ENCODE peak calls at places on chromosomes 5 and 9, in ten cellular contexts. One of them, this sample, is unnamed.

GRCh38 chr9:36213989-36214388 is 23.3 kb downstream of the CLTA start:
- DNase-seq in CD4-positive, CD25-positive, alpha-beta regulatory T cell: no peak
- DNase-seq in HCT116: no peak
- DNase-seq in tibial artery: peak; percentile 70
- DNase-seq in Panc1: no peak
- DNase-seq in caudate nucleus: no peak
- DNase-seq in substantia nigra: no peak
- DNase-seq in testis: no peak
- DNase-seq in A549: no peak
- DNase-seq in OCI-LY7: no peak
- DNase-seq in this sample: no peak

GRCh38 chr5:35478856-35479682 is 138.6 kb upstream of the SPEF2 start:
- DNase-seq in substantia nigra: no peak
- DNase-seq in tibial artery: no peak
- DNase-seq in Panc1: no peak
- DNase-seq in testis: no peak
- DNase-seq in OCI-LY7: peak; percentile 41
- DNase-seq in A549: no peak
- DNase-seq in CD4-positive, CD25-positive, alpha-beta regulatory T cell: no peak
- DNase-seq in HCT116: no peak
- DNase-seq in caudate nucleus: no peak
- DNase-seq in this sample: no peak

GRCh38 chr9:92035687-92036410 is 79.4 kb downstream of the SPTLC1 start:
- DNase-seq in testis: no peak
- DNase-seq in substantia nigra: no peak
- DNase-seq in HCT116: no peak
- DNase-seq in OCI-LY7: no peak
- DNase-seq in tibial artery: no peak
- DNase-seq in A549: no peak
- DNase-seq in CD4-positive, CD25-positive, alpha-beta regulatory T cell: no peak
- DNase-seq in Panc1: no peak
- DNase-seq in caudate nucleus: no peak
- DNase-seq in this sample: no peak

GRCh38 chr5:109705596-109705995 is 15.9 kb downstream of the MAN2A1 start:
- DNase-seq in A549: no peak
- DNase-seq in substantia nigra: no peak
- DNase-seq in OCI-LY7: no peak
- DNase-seq in Panc1: no peak
- DNase-seq in tibial artery: no peak
- DNase-seq in CD4-positive, CD25-positive, alpha-beta regulatory T cell: no peak
- DNase-seq in HCT116: no peak
- DNase-seq in testis: no peak
- DNase-seq in caudate nucleus: no peak
- DNase-seq in this sample: no peak

GRCh38 chr5:94276751-94277150 is 341.7 kb downstream of the KIAA0825 start:
- DNase-seq in OCI-LY7: no peak
- DNase-seq in testis: no peak
- DNase-seq in Panc1: no peak
- DNase-seq in A549: no peak
- DNase-seq in caudate nucleus: no peak
- DNase-seq in tibial artery: no peak
- DNase-seq in HCT116: no peak
- DNase-seq in substantia nigra: no peak
- DNase-seq in CD4-positive, CD25-positive, alpha-beta regulatory T cell: no peak
- DNase-seq in this sample: no peak

GRCh38 chr5:116557669-116558271 is 16.9 kb downstream of the SEMA6A start:
- DNase-seq in substantia nigra: no peak
- DNase-seq in OCI-LY7: peak; percentile 16
- DNase-seq in caudate nucleus: no peak
- DNase-seq in CD4-positive, CD25-positive, alpha-beta regulatory T cell: no peak
- DNase-seq in A549: peak; percentile 17
- DNase-seq in Panc1: no peak
- DNase-seq in testis: no peak
- DNase-seq in tibial artery: no peak
- DNase-seq in HCT116: no peak
- DNase-seq in this sample: no peak

GRCh38 chr5:135212361-135213033 is 178.5 kb upstream of the PITX1 start:
- DNase-seq in HCT116: no peak
- DNase-seq in A549: no peak
- DNase-seq in caudate nucleus: no peak
- DNase-seq in OCI-LY7: no peak
- DNase-seq in substantia nigra: no peak
- DNase-seq in tibial artery: peak; percentile 51
- DNase-seq in Panc1: no peak
- DNase-seq in CD4-positive, CD25-positive, alpha-beta regulatory T cell: no peak
- DNase-seq in testis: no peak
- DNase-seq in this sample: peak; percentile 60

GRCh38 chr9:136527721-136528710 is 17.8 kb downstream of the NOTCH1 start:
- DNase-seq in tibial artery: no peak
- DNase-seq in HCT116: no peak
- DNase-seq in OCI-LY7: no peak
- DNase-seq in substantia nigra: no peak
- DNase-seq in CD4-positive, CD25-positive, alpha-beta regulatory T cell: no peak
- DNase-seq in Panc1: no peak
- DNase-seq in A549: peak; percentile 48
- DNase-seq in caudate nucleus: no peak
- DNase-seq in testis: no peak
- DNase-seq in this sample: no peak

GRCh38 chr5:36059571-36060515 is 6.8 kb downstream of the UGT3A2 start:
- DNase-seq in A549: no peak
- DNase-seq in substantia nigra: no peak
- DNase-seq in testis: no peak
- DNase-seq in Panc1: no peak
- DNase-seq in HCT116: no peak
- DNase-seq in tibial artery: no peak
- DNase-seq in OCI-LY7: no peak
- DNase-seq in caudate nucleus: no peak
- DNase-seq in CD4-positive, CD25-positive, alpha-beta regulatory T cell: no peak
- DNase-seq in this sample: peak; percentile 82

GRCh38 chr5:145811834-145812625 is 23.1 kb downstream of the PRELID2 start:
- DNase-seq in CD4-positive, CD25-positive, alpha-beta regulatory T cell: no peak
- DNase-seq in Panc1: no peak
- DNase-seq in caudate nucleus: no peak
- DNase-seq in OCI-LY7: no peak
- DNase-seq in HCT116: no peak
- DNase-seq in tibial artery: no peak
- DNase-seq in A549: no peak
- DNase-seq in substantia nigra: peak; percentile 1
- DNase-seq in testis: peak; percentile 48
- DNase-seq in this sample: peak; percentile 29

GRCh38 chr5:34686762-34687268 is 30.7 kb downstream of the RAI14 start:
- DNase-seq in testis: peak; percentile 75
- DNase-seq in substantia nigra: no peak
- DNase-seq in A549: peak; percentile 71
- DNase-seq in tibial artery: peak; percentile 85
- DNase-seq in CD4-positive, CD25-positive, alpha-beta regulatory T cell: no peak
- DNase-seq in Panc1: peak; percentile 63
- DNase-seq in caudate nucleus: no peak
- DNase-seq in OCI-LY7: no peak
- DNase-seq in HCT116: peak; percentile 94
- DNase-seq in this sample: no peak

GRCh38 chr9:27292646-27293045 is 4.3 kb downstream of the EQTN start:
- DNase-seq in A549: no peak
- DNase-seq in caudate nucleus: no peak
- DNase-seq in substantia nigra: no peak
- DNase-seq in tibial artery: no peak
- DNase-seq in CD4-positive, CD25-positive, alpha-beta regulatory T cell: no peak
- DNase-seq in Panc1: no peak
- DNase-seq in OCI-LY7: no peak
- DNase-seq in HCT116: no peak
- DNase-seq in testis: no peak
- DNase-seq in this sample: no peak

GRCh38 chr9:35035851-35036701 is 36.3 kb downstream of the VCP start:
- DNase-seq in testis: peak; percentile 45
- DNase-seq in Panc1: no peak
- DNase-seq in substantia nigra: no peak
- DNase-seq in caudate nucleus: no peak
- DNase-seq in A549: no peak
- DNase-seq in tibial artery: peak; percentile 71
- DNase-seq in CD4-positive, CD25-positive, alpha-beta regulatory T cell: peak; percentile 19
- DNase-seq in HCT116: no peak
- DNase-seq in OCI-LY7: no peak
- DNase-seq in this sample: no peak

GRCh38 chr5:119315516-119315949 is 40.3 kb upstream of the TNFAIP8 start:
- DNase-seq in OCI-LY7: peak; percentile 81
- DNase-seq in tibial artery: no peak
- DNase-seq in HCT116: no peak
- DNase-seq in Panc1: no peak
- DNase-seq in caudate nucleus: no peak
- DNase-seq in CD4-positive, CD25-positive, alpha-beta regulatory T cell: no peak
- DNase-seq in substantia nigra: no peak
- DNase-seq in A549: peak; percentile 67
- DNase-seq in testis: peak; percentile 54
- DNase-seq in this sample: no peak

GRCh38 chr9:36997414-36997813 is 36.7 kb downstream of the PAX5 start:
- DNase-seq in tibial artery: no peak
- DNase-seq in A549: no peak
- DNase-seq in HCT116: no peak
- DNase-seq in substantia nigra: no peak
- DNase-seq in testis: no peak
- DNase-seq in OCI-LY7: no peak
- DNase-seq in Panc1: no peak
- DNase-seq in caudate nucleus: no peak
- DNase-seq in CD4-positive, CD25-positive, alpha-beta regulatory T cell: no peak
- DNase-seq in this sample: no peak

GRCh38 chr9:77816641-77817341 is 168.7 kb upstream of the GNA14 start:
- DNase-seq in A549: no peak
- DNase-seq in testis: no peak
- DNase-seq in OCI-LY7: no peak
- DNase-seq in substantia nigra: no peak
- DNase-seq in Panc1: no peak
- DNase-seq in HCT116: no peak
- DNase-seq in tibial artery: no peak
- DNase-seq in CD4-positive, CD25-positive, alpha-beta regulatory T cell: no peak
- DNase-seq in caudate nucleus: no peak
- DNase-seq in this sample: no peak

GRCh38 chr9:113542016-113542415 is 78.5 kb downstream of the RGS3 start:
- DNase-seq in OCI-LY7: no peak
- DNase-seq in substantia nigra: no peak
- DNase-seq in tibial artery: peak; percentile 49
- DNase-seq in testis: no peak
- DNase-seq in A549: no peak
- DNase-seq in caudate nucleus: no peak
- DNase-seq in Panc1: no peak
- DNase-seq in CD4-positive, CD25-positive, alpha-beta regulatory T cell: no peak
- DNase-seq in HCT116: no peak
- DNase-seq in this sample: no peak

GRCh38 chr5:1206521-1207412 is 5.4 kb downstream of the SLC6A19 start:
- DNase-seq in testis: no peak
- DNase-seq in HCT116: no peak
- DNase-seq in CD4-positive, CD25-positive, alpha-beta regulatory T cell: no peak
- DNase-seq in caudate nucleus: no peak
- DNase-seq in OCI-LY7: no peak
- DNase-seq in tibial artery: no peak
- DNase-seq in Panc1: no peak
- DNase-seq in A549: no peak
- DNase-seq in substantia nigra: no peak
- DNase-seq in this sample: no peak

GRCh38 chr9:131704195-131704983 is 35.5 kb downstream of the RAPGEF1 start:
- DNase-seq in tibial artery: no peak
- DNase-seq in HCT116: no peak
- DNase-seq in OCI-LY7: no peak
- DNase-seq in A549: no peak
- DNase-seq in Panc1: no peak
- DNase-seq in testis: no peak
- DNase-seq in caudate nucleus: no peak
- DNase-seq in substantia nigra: no peak
- DNase-seq in CD4-positive, CD25-positive, alpha-beta regulatory T cell: no peak
- DNase-seq in this sample: no peak
- H3K27ac ChIP-seq in tibial artery: no peak overlapping the region
- H3K27ac ChIP-seq in HCT116: no peak overlapping the region
- H3K27ac ChIP-seq in OCI-LY7: peak overlapping the region; percentile 49
- H3K27ac ChIP-seq in A549: peak overlapping the region; percentile 10
- H3K27ac ChIP-seq in Panc1: peak overlapping the region; percentile 54
- H3K27ac ChIP-seq in testis: no peak overlapping the region
- H3K27ac ChIP-seq in caudate nucleus: peak overlapping the region; percentile 54
- H3K27ac ChIP-seq in substantia nigra: no peak overlapping the region
- H3K27ac ChIP-seq in CD4-positive, CD25-positive, alpha-beta regulatory T cell: no peak overlapping the region
- H3K27ac ChIP-seq in this sample: no peak overlapping the region

DNA sequence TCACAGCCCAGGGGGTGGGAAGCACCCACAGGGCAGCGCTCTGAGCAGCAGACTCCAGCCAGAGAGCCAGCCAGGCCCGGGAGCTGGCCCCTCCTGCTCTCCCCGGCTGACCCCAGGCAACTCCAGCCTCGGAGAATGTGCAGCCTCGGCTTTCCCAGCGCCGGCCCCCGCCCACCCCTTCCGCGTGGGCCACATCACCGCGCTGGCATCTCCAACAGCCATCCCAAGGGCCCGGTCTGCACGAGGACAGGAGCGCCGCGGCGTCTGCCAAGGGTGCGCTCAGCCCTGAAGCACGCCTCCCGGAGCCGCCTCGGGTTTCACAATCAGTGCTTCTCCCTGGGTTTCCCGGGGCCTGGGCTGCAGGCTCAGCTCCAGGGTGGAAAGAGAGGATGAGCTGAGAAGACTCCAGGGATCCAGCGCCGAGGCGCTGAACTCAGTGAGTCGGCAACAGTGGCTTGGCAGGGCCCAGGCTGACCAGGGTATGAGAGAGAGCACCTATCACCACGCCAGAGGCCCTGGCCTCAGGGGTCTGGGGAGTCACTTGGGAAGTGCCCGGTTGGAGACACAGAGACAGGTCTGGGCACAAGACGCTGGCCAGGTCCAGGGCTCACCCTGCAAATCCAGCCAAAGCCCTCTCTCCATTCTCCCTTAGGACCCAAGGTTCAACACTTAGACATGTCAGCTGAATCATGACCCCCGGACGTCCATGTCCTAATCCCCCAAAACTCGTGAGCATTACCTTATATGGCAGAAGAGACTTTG is 79.6 kb downstream of the ADAMTS2 start:
- DNase-seq in Panc1: no peak
- DNase-seq in tibial artery: peak; percentile 99
- DNase-seq in HCT116: no peak
- DNase-seq in OCI-LY7: no peak
- DNase-seq in testis: peak; percentile 92
- DNase-seq in caudate nucleus: no peak
- DNase-seq in A549: no peak
- DNase-seq in substantia nigra: no peak
- DNase-seq in CD4-positive, CD25-positive, alpha-beta regulatory T cell: no peak
- DNase-seq in this sample: peak; percentile 96
- H3K27ac ChIP-seq in Panc1: no peak overlapping the region
- H3K27ac ChIP-seq in tibial artery: peak overlapping the region; percentile 75
- H3K27ac ChIP-seq in HCT116: no peak overlapping the region
- H3K27ac ChIP-seq in OCI-LY7: no peak overlapping the region
- H3K27ac ChIP-seq in testis: peak overlapping the region; percentile 44
- H3K27ac ChIP-seq in caudate nucleus: no peak overlapping the region
- H3K27ac ChIP-seq in A549: no peak overlapping the region
- H3K27ac ChIP-seq in substantia nigra: no peak overlapping the region
- H3K27ac ChIP-seq in CD4-positive, CD25-positive, alpha-beta regulatory T cell: no peak overlapping the region
- H3K27ac ChIP-seq in this sample: peak overlapping the region; percentile 80

GRCh38 chr9:130942084-130942483 is 3.0 kb upstream of the FIBCD1 start:
- DNase-seq in caudate nucleus: no peak
- DNase-seq in A549: no peak
- DNase-seq in HCT116: no peak
- DNase-seq in tibial artery: no peak
- DNase-seq in substantia nigra: no peak
- DNase-seq in Panc1: no peak
- DNase-seq in CD4-positive, CD25-positive, alpha-beta regulatory T cell: no peak
- DNase-seq in testis: no peak
- DNase-seq in OCI-LY7: no peak
- DNase-seq in this sample: no peak
- H3K27ac ChIP-seq in caudate nucleus: no peak overlapping the region
- H3K27ac ChIP-seq in A549: no peak overlapping the region
- H3K27ac ChIP-seq in HCT116: no peak overlapping the region
- H3K27ac ChIP-seq in tibial artery: no peak overlapping the region
- H3K27ac ChIP-seq in substantia nigra: no peak overlapping the region
- H3K27ac ChIP-seq in Panc1: no peak overlapping the region
- H3K27ac ChIP-seq in CD4-positive, CD25-positive, alpha-beta regulatory T cell: no peak overlapping the region
- H3K27ac ChIP-seq in testis: no peak overlapping the region
- H3K27ac ChIP-seq in OCI-LY7: no peak overlapping the region
- H3K27ac ChIP-seq in this sample: no peak overlapping the region

GRCh38 chr5:126884269-126884819 is 107.4 kb downstream of the LMNB1 start:
- DNase-seq in CD4-positive, CD25-positive, alpha-beta regulatory T cell: no peak
- DNase-seq in tibial artery: no peak
- DNase-seq in HCT116: peak; percentile 10
- DNase-seq in OCI-LY7: no peak
- DNase-seq in testis: peak; percentile 48
- DNase-seq in caudate nucleus: no peak
- DNase-seq in A549: no peak
- DNase-seq in substantia nigra: no peak
- DNase-seq in Panc1: peak; percentile 2
- DNase-seq in this sample: no peak
- H3K27ac ChIP-seq in CD4-positive, CD25-positive, alpha-beta regulatory T cell: no peak overlapping the region
- H3K27ac ChIP-seq in tibial artery: no peak overlapping the region
- H3K27ac ChIP-seq in HCT116: no peak overlapping the region
- H3K27ac ChIP-seq in OCI-LY7: no peak overlapping the region
- H3K27ac ChIP-seq in testis: peak overlapping the region; percentile 30
- H3K27ac ChIP-seq in caudate nucleus: no peak overlapping the region
- H3K27ac ChIP-seq in A549: no peak overlapping the region
- H3K27ac ChIP-seq in substantia nigra: no peak overlapping the region
- H3K27ac ChIP-seq in Panc1: no peak overlapping the region
- H3K27ac ChIP-seq in this sample: no peak overlapping the region